ENCODE peak calls at places on chromosome 13, in ten cellular contexts. H is astrocyte; V is neural progenitor cell; U is NT2/D1; O is spleen; I is mucosa of descending colon; F is A549; Q is effector memory CD4-positive, alpha-beta T cell; A is adrenal gland; P is hepatocyte. T is an unnamed sample.
A peak's percentile ranks its signal among the peaks of the same experiment; 100 is the strongest.

GRCh38 chr13:95676100-95676774 is 702 bp upstream of the DNAJC3 start:
- DNase-seq in F (peak; percentile 34), P (peak; percentile 57), I (peak; percentile 36), H (peak; percentile 47), Q (no peak), U (no peak), O (peak; percentile 81), A (peak; percentile 31), V (no peak), T (no peak)

GRCh38 chr13:91493442-91493841 is 95.0 kb downstream of the GPC5 start:
- DNase-seq in H (no peak), Q (no peak), A (no peak), O (no peak), F (no peak), U (no peak), P (no peak), I (no peak), V (no peak), T (no peak)

GRCh38 chr13:95502216-95502615 is 50.3 kb upstream of the CLDN10 start:
- DNase-seq in I (no peak), F (no peak), P (no peak), H (no peak), O (no peak), Q (no peak), V (no peak), A (no peak), U (no peak), T (no peak)

GRCh38 chr13:38635030-38635429 is 51.8 kb upstream of the FREM2 start:
- DNase-seq in I (no peak), V (peak; percentile 32), Q (no peak), H (no peak), P (no peak), O (no peak), A (no peak), U (no peak), F (no peak), T (no peak)

GRCh38 chr13:36275190-36276002 is 22.2 kb downstream of the CCDC169 start:
- DNase-seq in H (peak; percentile 81), I (peak; percentile 73), V (peak; percentile 80), A (peak; percentile 25), P (peak; percentile 83), U (peak; percentile 20), O (no peak), Q (no peak), F (peak; percentile 46), T (no peak)

GRCh38 chr13:79096099-79096498 is 310.0 kb downstream of the RBM26 start:
- DNase-seq in U (no peak), Q (no peak), V (no peak), F (no peak), A (no peak), O (no peak), H (no peak), I (no peak), P (no peak), T (no peak)

GRCh38 chr13:71290963-71291937 is 575.8 kb downstream of the DACH1 start:
- DNase-seq in O (no peak), H (no peak), P (no peak), U (no peak), Q (peak; percentile 52), I (peak; percentile 48), F (peak; percentile 73), V (no peak), A (peak; percentile 31), T (no peak)

GRCh38 chr13:97347255-97347653 is 86.7 kb upstream of the RAP2A start:
- DNase-seq in V (no peak), F (no peak), U (no peak), O (no peak), H (no peak), Q (no peak), I (no peak), A (no peak), P (no peak), T (no peak)

GRCh38 chr13:98508280-98509074 is 68.4 kb downstream of the STK24 start:
- DNase-seq in A (no peak), P (no peak), V (no peak), H (peak; percentile 87), F (peak; percentile 48), I (no peak), U (no peak), Q (no peak), O (no peak), T (no peak)

GRCh38 chr13:98504371-98504963 is 72.4 kb downstream of the STK24 start:
- DNase-seq in H (no peak), I (no peak), F (no peak), A (no peak), O (no peak), P (no peak), Q (no peak), U (no peak), V (no peak), T (no peak)

GRCh38 chr13:98507060-98507797 is 69.7 kb downstream of the STK24 start:
- DNase-seq in F (peak; percentile 32), O (no peak), V (peak; percentile 79), H (peak; percentile 80), U (peak; percentile 85), Q (no peak), I (peak; percentile 66), A (no peak), P (peak; percentile 71), T (no peak)

GRCh38 chr13:98504029-98504351 is 72.9 kb downstream of the STK24 start:
- DNase-seq in A (no peak), I (no peak), F (no peak), V (no peak), P (no peak), O (no peak), Q (no peak), U (no peak), H (no peak), T (no peak)

DNA sequence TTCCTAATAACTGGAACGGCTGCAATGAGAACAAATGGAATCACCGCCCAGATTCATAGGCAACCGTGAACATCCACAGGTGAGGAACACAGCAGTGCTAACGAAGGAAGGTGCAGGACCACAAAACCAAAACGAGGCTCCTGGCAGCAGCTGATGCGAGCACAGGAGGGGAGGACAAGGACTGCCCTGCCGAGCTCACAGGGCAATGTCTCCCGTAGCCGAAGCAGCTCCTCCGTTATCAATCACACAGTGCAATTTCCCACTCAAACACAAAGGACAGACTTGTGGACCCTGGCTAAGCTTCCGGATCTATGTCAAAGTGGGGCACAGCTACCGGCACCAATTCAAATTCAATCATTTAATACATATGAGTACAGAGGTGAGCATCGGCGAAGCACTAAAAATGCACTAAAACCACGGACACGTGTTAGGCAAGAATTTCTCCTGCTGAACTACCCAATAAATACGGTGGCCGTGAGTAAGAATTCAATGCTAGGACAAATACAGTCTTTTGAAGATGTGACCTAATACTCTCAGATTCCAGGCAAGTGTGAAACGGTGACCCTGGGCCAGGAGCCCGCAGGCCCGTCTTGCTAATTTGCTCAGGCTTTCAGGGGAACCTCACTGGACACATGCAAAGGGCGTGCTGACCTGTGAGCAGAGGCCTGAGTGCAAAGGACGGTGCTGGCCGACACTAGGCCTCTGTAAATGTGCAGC is 70.4 kb downstream of the STK24 start:
- DNase-seq in P (no peak), A (no peak), H (no peak), U (no peak), F (no peak), O (no peak), V (no peak), I (no peak), Q (no peak), T (no peak)
- H3K4me1 ChIP-seq in P (peaks cover 40% of the 10 kb centered on the region), A (peaks cover 46% of the 10 kb centered on the region), H (peaks cover 47% of the 10 kb centered on the region), U (peaks cover 17% of the 10 kb centered on the region), F (peaks cover 46% of the 10 kb centered on the region), O (peaks cover 92% of the 10 kb centered on the region), V (peaks cover 42% of the 10 kb centered on the region), I (peaks cover 70% of the 10 kb centered on the region), Q (peaks cover 48% of the 10 kb centered on the region), T (peaks cover 45% of the 10 kb centered on the region)

DNA sequence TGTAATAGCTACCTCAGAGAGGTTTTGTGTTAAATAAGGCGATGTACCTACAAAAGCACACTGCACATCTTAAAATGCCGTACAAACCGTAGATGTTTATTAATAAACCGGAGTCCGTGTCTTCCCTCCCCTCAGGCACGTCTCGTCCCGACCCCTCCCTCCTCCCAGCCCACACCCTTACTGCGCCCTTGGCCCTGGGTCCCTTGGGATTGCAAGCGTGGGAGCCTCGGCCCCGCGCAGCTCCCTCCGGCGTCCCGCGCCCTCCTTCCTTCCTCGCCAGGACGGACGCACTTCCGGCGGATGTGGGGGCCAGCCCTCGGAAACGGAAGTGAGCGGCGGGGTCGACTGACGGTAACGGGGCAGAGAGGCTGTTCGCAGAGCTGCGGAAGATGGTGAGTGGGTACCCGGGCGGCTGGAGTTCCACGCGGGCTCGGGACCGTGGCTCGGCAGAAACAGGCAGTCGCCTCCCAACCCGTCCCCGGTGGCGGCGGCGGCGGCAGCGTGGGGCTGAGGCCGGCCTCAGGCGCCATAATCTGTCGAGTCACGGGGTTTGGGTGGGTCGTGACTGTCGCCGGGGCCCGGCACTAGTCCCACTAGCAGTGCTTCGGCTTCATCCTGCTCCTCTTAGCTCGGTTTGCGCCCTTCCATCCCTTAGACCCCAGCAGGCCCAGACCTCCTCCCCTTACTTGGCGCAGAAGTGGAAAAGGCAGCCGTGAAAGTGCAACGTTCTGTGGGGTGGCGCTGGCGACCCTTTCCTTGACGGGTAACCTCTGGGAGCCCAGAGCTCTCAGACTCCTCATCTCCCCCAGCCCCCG is at the start of gene POMP:
- DNase-seq in O (peak; percentile 99), F (peak; percentile 90), Q (peak; percentile 89), H (peak; percentile 89), P (peak; percentile 94), A (peak; percentile 95), I (peak; percentile 93), V (peak; percentile 89), U (peak; percentile 51), T (peak; percentile 43)
- H3K4me1 ChIP-seq in O (peaks cover 57% of the 10 kb centered on the region), F (peaks cover 27% of the 10 kb centered on the region), Q (peaks cover 17% of the 10 kb centered on the region), H (peaks cover 23% of the 10 kb centered on the region), P (peaks cover 16% of the 10 kb centered on the region), A (peaks cover 19% of the 10 kb centered on the region), I (peaks cover 23% of the 10 kb centered on the region), V (peaks cover 14% of the 10 kb centered on the region), U (no peaks in the 10 kb centered on the region), T (peaks cover 56% of the 10 kb centered on the region)

DNA sequence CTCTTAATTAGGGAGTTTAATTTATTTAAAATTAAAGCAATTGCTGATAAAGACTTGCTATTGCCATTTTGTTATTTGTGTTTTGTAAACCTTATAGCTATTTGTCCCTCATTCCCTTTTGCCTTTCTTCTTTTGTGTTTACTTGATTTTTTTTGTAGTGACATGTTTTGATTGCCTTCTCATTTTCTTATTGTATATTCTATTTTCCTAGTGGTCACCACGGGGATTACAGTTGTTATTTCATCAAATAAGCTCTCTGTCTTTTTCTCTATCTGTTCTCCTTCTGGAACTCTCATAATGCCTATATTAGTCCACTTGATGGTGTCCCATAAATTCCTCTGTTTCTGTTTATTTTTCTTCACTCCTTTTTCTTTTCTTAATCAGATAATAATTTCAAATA is 64.4 kb upstream of the FRY start:
- DNase-seq in O (no peak), U (no peak), A (no peak), H (no peak), I (no peak), V (no peak), P (no peak), F (no peak), Q (no peak), T (no peak)
- H3K4me1 ChIP-seq in O (peaks cover 12% of the 10 kb centered on the region), U (no peaks in the 10 kb centered on the region), A (no peaks in the 10 kb centered on the region), H (peaks cover 27% of the 10 kb centered on the region), I (no peaks in the 10 kb centered on the region), V (no peaks in the 10 kb centered on the region), P (peaks cover 3% of the 10 kb centered on the region), F (no peaks in the 10 kb centered on the region), Q (no peaks in the 10 kb centered on the region), T (no peaks in the 10 kb centered on the region)

GRCh38 chr13:98488736-98489135 is 88.2 kb downstream of the STK24 start:
- DNase-seq in P (no peak), V (no peak), U (no peak), A (no peak), F (no peak), Q (no peak), O (no peak), H (no peak), I (no peak), T (no peak)

GRCh38 chr13:98486412-98486811 is 90.5 kb downstream of the STK24 start:
- DNase-seq in H (no peak), F (no peak), Q (no peak), P (no peak), A (no peak), I (no peak), U (no peak), O (no peak), V (no peak), T (no peak)

GRCh38 chr13:98487522-98487921 is 89.4 kb downstream of the STK24 start:
- DNase-seq in O (no peak), V (no peak), A (no peak), I (no peak), U (no peak), H (no peak), P (no peak), F (no peak), Q (no peak), T (no peak)

GRCh38 chr13:98485561-98485960 is 91.3 kb downstream of the STK24 start:
- DNase-seq in H (no peak), V (no peak), I (no peak), O (no peak), Q (no peak), A (no peak), U (no peak), P (no peak), F (no peak), T (no peak)

DNA sequence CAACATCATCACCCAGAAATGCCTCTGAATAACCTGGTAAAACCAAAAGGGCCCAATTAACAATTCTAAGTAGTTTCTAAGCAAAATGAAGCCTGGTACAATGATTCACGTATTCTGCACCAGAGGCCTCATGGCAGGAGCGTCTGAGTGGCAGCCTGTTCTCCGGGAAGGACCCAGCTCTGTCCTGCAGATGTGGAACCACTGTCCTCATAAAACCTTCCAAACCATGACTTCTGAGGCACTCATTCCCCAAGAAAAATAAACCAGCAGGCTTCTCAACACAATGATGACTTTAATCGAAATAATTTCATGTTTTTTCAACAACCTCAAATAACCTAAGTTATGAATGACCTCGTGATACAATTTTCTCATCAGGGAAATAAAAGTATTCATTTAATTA is 89.9 kb downstream of the STK24 start:
- DNase-seq in U (no peak), P (no peak), F (no peak), O (no peak), Q (no peak), I (no peak), A (no peak), H (no peak), V (no peak), T (no peak)
- H3K4me1 ChIP-seq in U (peaks cover 15% of the 10 kb centered on the region), P (peaks cover 45% of the 10 kb centered on the region), F (peaks cover 85% of the 10 kb centered on the region), O (peaks cover 97% of the 10 kb centered on the region), Q (peaks cover 50% of the 10 kb centered on the region), I (peaks cover 67% of the 10 kb centered on the region), A (peaks cover 30% of the 10 kb centered on the region), H (peaks cover 54% of the 10 kb centered on the region), V (peaks cover 73% of the 10 kb centered on the region), T (peaks cover 47% of the 10 kb centered on the region)

T was measured in esophagus squamous epithelium.